ENCODE peak calls at places on chromosomes 16 and 17, in seven cellular contexts. P, U, R, Y, X, N and Z are unnamed samples.

GRCh38 chr17:2700491-2701141 is 10.9 kb downstream of the CLUH start:
- DNase-seq in P (no peak), U (no peak), R (no peak), Y (no peak), X (no peak), N (no peak), Z (peak; percentile 11)

GRCh38 chr16:275041-275621 is 613 bp downstream of the RGS11 start:
- DNase-seq in P (no peak), U (peak; percentile 33), R (no peak), Y (no peak), X (peak; percentile 65), N (no peak), Z (no peak)

GRCh38 chr16:22946433-22946832 is 132.5 kb downstream of the HS3ST2 start:
- DNase-seq in P (no peak), U (no peak), R (no peak), Y (no peak), X (no peak), N (no peak), Z (no peak)

GRCh38 chr16:85465328-85466307 is 147.5 kb upstream of the GSE1 start:
- DNase-seq in P (peak; percentile 56), U (no peak), R (no peak), Y (peak; percentile 26), X (no peak), N (no peak), Z (no peak)

GRCh38 chr17:41801374-41802062 is 10.2 kb downstream of the P3H4 start:
- DNase-seq in P (peak; percentile 81), U (peak; percentile 95), R (peak; percentile 78), Y (peak; percentile 89), X (peak; percentile 80), N (no peak), Z (peak; percentile 86)

GRCh38 chr16:83901101-83901500 is 2.2 kb downstream of the MLYCD start:
- DNase-seq in P (no peak), U (no peak), R (no peak), Y (no peak), X (no peak), N (no peak), Z (no peak)

GRCh38 chr17:43983515-43984411 is 20.7 kb upstream of the NAGS start:
- DNase-seq in P (no peak), U (peak; percentile 75), R (peak; percentile 55), Y (peak; percentile 68), X (no peak), N (no peak), Z (peak; percentile 41)

GRCh38 chr17:44738214-44738906 is 20.4 kb upstream of the ADAM11 start:
- DNase-seq in P (peak; percentile 18), U (no peak), R (no peak), Y (no peak), X (no peak), N (no peak), Z (no peak)

GRCh38 chr16:27722266-27722636 is 172.3 kb downstream of the KATNIP start:
- DNase-seq in P (no peak), U (no peak), R (no peak), Y (no peak), X (no peak), N (no peak), Z (no peak)

GRCh38 chr17:55271223-55271571 is 6.4 kb downstream of the HLF start:
- DNase-seq in P (no peak), U (no peak), R (no peak), Y (no peak), X (no peak), N (no peak), Z (no peak)

GRCh38 chr17:43212641-43213490 is 1.2 kb downstream of the TMEM106A start:
- DNase-seq in P (peak; percentile 8), U (no peak), R (no peak), Y (no peak), X (no peak), N (no peak), Z (no peak)

GRCh38 chr17:40323731-40324650 is 15.0 kb downstream of the RARA start:
- DNase-seq in P (no peak), U (no peak), R (no peak), Y (no peak), X (peak; percentile 82), N (no peak), Z (no peak)

GRCh38 chr17:65690626-65691310 is 129.3 kb upstream of the AXIN2 start:
- DNase-seq in P (no peak), U (no peak), R (no peak), Y (no peak), X (no peak), N (no peak), Z (no peak)

DNA sequence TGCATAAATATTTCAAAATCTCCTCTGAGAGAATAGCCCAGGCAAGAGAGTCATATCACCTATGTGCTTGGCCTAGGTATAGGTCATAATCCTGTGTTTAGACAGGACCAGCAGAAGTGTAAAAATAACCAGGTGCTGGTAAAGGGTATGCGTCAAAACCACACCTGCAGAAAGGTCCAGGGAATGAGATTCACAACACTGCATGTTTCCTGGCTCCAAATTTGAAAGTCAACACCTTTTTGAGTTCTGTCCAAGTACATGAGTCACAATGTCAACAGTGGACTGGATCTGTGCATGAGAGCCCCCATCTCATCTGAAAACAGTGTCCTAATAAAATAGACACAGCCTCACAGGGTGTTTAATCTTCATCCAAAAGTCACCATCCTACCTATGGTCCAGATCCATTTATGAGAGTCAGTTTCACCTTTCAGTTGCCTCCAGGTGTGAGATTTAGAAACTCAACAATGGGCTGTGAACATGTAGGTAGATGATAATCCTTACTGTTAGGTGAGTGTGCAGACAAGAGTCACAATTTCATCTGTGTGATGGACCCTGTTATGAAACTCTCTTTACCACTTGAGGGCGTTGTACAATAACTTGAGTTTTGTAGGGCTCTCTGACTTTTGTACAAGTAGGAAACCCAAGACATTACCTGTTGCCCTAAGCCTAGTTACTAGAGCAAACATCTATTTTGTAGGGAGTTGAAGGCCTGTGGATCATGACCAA is 2100.7 kb downstream of the TP53TG3F start:
- DNase-seq in P (no peak), U (no peak), R (no peak), Y (no peak), X (no peak), N (no peak), Z (no peak)
- TF ChIP-seq CTCF in P (no peak), U (no peak), R (no peak), Y (no peak), X (no peak), N (no peak), Z (no peak)

DNA sequence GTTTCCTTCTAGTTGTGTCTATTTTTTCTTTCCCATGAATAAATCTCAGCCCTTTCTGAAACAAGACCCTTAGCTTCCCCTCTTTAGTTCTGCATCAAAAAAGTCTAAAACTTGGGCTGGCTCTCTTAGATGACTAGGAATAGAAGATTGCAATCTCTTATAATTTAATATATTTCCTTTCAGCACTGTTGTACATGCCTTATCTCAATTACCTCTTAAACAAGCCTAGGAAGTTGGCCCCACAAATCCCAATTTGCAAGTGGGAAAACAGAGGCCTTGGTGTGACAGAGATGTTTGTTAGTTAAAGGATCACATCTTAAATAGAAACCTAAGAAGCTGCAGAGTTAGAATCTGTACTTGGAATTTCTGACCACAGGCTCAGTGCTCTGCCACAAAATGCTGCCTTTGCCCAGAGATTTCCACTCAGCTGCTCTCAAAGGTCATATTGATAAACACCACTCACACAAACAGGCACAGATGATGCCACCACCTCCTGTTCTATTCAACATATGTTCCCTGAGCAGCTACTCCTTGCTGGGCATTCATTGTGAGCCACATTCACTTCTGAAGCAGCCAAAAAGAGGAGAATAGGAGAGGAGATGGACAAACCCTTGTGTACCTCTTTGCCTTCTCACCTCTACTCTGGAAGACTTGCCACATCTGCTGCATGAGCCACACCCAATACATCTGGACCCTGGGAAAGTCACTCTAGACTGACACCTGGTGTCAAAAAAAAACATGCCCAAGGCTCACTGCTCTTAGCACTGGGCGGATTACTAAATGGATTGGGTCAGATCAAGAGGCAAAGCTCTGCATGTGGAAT is 5.5 kb downstream of the CCDC182 start:
- DNase-seq in P (peak; percentile 38), U (no peak), R (no peak), Y (peak; percentile 58), X (no peak), N (peak; percentile 11), Z (no peak)
- TF ChIP-seq CTCF in P (peak; percentile 53), U (peak; percentile 32), R (peak; percentile 35), Y (peak; percentile 48), X (peak; percentile 27), N (peak; percentile 39), Z (peak; percentile 22)

GRCh38 chr16:28977703-28978641 is 3.4 kb downstream of the SPNS1 start:
- DNase-seq in P (no peak), U (peak; percentile 15), R (peak; percentile 38), Y (peak; percentile 50), X (peak; percentile 65), N (no peak), Z (no peak)
- TF ChIP-seq CTCF in P (peak; percentile 37), U (peak; percentile 53), R (peak; percentile 71), Y (peak; percentile 44), X (peak; percentile 68), N (peak; percentile 35), Z (no peak)

GRCh38 chr16:12417830-12418229 is 385.9 kb downstream of the CPPED1 start:
- DNase-seq in P (no peak), U (no peak), R (no peak), Y (no peak), X (no peak), N (no peak), Z (no peak)
- TF ChIP-seq CTCF in P (no peak), U (no peak), R (no peak), Y (no peak), X (no peak), N (no peak), Z (no peak)

DNA sequence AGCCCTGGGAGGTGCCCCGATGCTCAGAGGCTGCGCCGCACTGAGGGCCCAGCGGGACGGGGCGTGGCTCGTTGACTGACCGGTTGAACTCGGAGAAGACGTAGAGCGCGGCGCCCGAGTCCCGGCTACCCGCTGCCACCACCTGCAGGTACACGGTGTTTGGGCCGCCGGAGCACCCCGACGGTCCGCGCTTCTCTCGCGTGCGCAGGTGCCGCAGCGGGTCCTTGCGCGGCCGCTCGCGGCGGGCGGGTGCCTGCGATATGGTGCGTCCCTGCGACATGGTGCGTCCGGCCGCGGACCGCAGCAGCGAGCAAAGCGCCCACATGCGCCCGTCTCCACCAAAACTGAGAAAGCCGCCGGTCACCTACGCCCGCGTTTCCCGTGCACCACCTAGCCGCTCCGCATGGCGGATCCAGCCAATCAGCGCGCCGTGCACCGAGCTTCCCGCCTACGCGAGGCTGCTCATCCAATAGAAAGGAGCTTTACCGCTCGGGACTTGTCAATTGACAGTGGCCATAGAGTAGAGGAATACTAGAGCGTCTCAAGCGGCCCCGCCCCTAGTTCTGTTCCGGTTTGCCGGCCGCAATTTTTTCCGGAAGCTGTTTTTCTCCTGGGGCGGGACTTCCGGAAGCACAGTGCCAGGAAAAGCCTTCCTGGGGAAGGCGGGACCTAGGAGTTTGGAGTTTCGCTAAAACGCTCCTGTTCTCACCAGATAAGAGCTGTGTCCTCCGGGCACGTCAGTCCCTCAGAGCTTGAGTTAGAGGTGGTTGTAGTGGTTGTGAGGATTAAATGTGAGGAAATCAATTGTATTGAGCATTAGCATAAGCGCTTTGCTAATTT is at the start of gene ELAC2:
- DNase-seq in P (peak; percentile 99), U (peak; percentile 94), R (peak; percentile 92), Y (peak; percentile 99), X (peak; percentile 97), N (peak; percentile 95), Z (peak; percentile 94)
- TF ChIP-seq CTCF in P (no peak), U (no peak), R (peak; percentile 30), Y (peak; percentile 16), X (peak; percentile 20), N (no peak), Z (peak; percentile 21)